ENCODE peak calls at places on chromosome 15, in ten cellular contexts. G, T, A, D, O, K, Y, U, R and Z are unnamed samples. For H3K4me1, the result is how much of the 10 kb centered on the place peaks cover.

GRCh38 chr15:97235285-97235985 is 725.1 kb upstream of the ARRDC4 start:
- DNase-seq in G (no peak), T (no peak), A (peak), D (no peak), O (peak), K (peak), Y (no peak), U (peak), R (no peak), Z (no peak)

GRCh38 chr15:61500951-61501350 is 271.8 kb upstream of the RORA start:
- DNase-seq in G (no peak), T (no peak), A (no peak), D (no peak), O (no peak), K (no peak), Y (no peak), U (no peak), R (no peak), Z (no peak)

GRCh38 chr15:39207532-39208115 is 373.3 kb upstream of the THBS1 start:
- DNase-seq in G (no peak), T (no peak), A (no peak), D (no peak), O (no peak), K (no peak), Y (no peak), U (no peak), R (no peak), Z (no peak)

GRCh38 chr15:63491979-63492378 is 12.4 kb upstream of the USP3 start:
- DNase-seq in G (no peak), T (no peak), A (no peak), D (no peak), O (no peak), K (peak), Y (no peak), U (no peak), R (no peak), Z (no peak)

GRCh38 chr15:23686466-23687142 is 501 bp downstream of the NDN start:
- DNase-seq in G (peak), T (no peak), A (peak), D (no peak), O (no peak), K (peak), Y (no peak), U (no peak), R (no peak), Z (no peak)

GRCh38 chr15:82129769-82130168 is 84.0 kb upstream of the MEX3B start:
- DNase-seq in G (no peak), T (no peak), A (no peak), D (no peak), O (no peak), K (peak), Y (no peak), U (no peak), R (no peak), Z (no peak)

GRCh38 chr15:92807971-92808571 is 92.1 kb upstream of the CHD2 start:
- DNase-seq in G (no peak), T (no peak), A (peak), D (no peak), O (peak), K (no peak), Y (no peak), U (no peak), R (no peak), Z (no peak)

GRCh38 chr15:48459571-48460461 is 128.6 kb downstream of the DUT start:
- DNase-seq in G (no peak), T (no peak), A (peak), D (no peak), O (no peak), K (peak), Y (no peak), U (no peak), R (no peak), Z (no peak)

GRCh38 chr15:63045438-63046278 is 3.1 kb downstream of the TPM1 start:
- DNase-seq in G (no peak), T (no peak), A (peak), D (no peak), O (no peak), K (peak), Y (no peak), U (no peak), R (no peak), Z (no peak)

GRCh38 chr15:76060098-76060989 is 559 bp downstream of the TMEM266 start:
- DNase-seq in G (no peak), T (no peak), A (peak), D (no peak), O (no peak), K (no peak), Y (no peak), U (peak), R (no peak), Z (no peak)

GRCh38 chr15:93770788-93771187 is 460.6 kb upstream of the MCTP2 start:
- DNase-seq in G (no peak), T (no peak), A (no peak), D (no peak), O (no peak), K (no peak), Y (no peak), U (no peak), R (no peak), Z (no peak)

GRCh38 chr15:51737538-51738305 is at the start of gene LYSMD2:
- DNase-seq in G (peak), T (peak), A (peak), D (no peak), O (peak), K (peak), Y (peak), U (peak), R (peak), Z (no peak)

GRCh38 chr15:71349736-71350515 is 234.7 kb downstream of the THSD4 start:
- DNase-seq in G (no peak), T (no peak), A (no peak), D (no peak), O (no peak), K (no peak), Y (no peak), U (no peak), R (no peak), Z (no peak)

GRCh38 chr15:87669846-87670245 is 586.7 kb downstream of the NTRK3 start:
- DNase-seq in G (no peak), T (no peak), A (no peak), D (no peak), O (no peak), K (no peak), Y (no peak), U (no peak), R (no peak), Z (no peak)

GRCh38 chr15:99749386-99749785 is 16.1 kb upstream of the LYSMD4 start:
- DNase-seq in G (no peak), T (peak), A (no peak), D (no peak), O (peak), K (no peak), Y (no peak), U (no peak), R (no peak), Z (no peak)

GRCh38 chr15:81303241-81304225 is 20.4 kb downstream of the STARD5 start:
- DNase-seq in G (no peak), T (no peak), A (no peak), D (no peak), O (no peak), K (no peak), Y (no peak), U (no peak), R (no peak), Z (no peak)

GRCh38 chr15:25717861-25718504 is 145.1 kb downstream of the ATP10A start:
- DNase-seq in G (no peak), T (peak), A (no peak), D (peak), O (no peak), K (no peak), Y (no peak), U (no peak), R (no peak), Z (no peak)
- H3K4me3 ChIP-seq in G (no peak), T (no peak), A (no peak), D (peak), O (no peak), K (no peak), Y (no peak), U (no peak), R (no peak), Z (no peak)

GRCh38 chr15:68809517-68809916 is 11.2 kb downstream of the ANP32A start:
- DNase-seq in G (no peak), T (peak), A (no peak), D (no peak), O (no peak), K (no peak), Y (no peak), U (no peak), R (no peak), Z (no peak)
- H3K4me1 ChIP-seq in G (under half), T (under half), A (under half), D (under half), O (under half), K (under half), Y (half or more), U (under half), R (half or more), Z (under half)

GRCh38 chr15:66706225-66706732 is 4.2 kb downstream of the SMAD6 start:
- DNase-seq in G (no peak), T (no peak), A (peak), D (no peak), O (peak), K (peak), Y (no peak), U (no peak), R (no peak), Z (no peak)
- H3K4me3 ChIP-seq in G (peak), T (peak), A (no peak), D (peak), O (no peak), K (peak), Y (no peak), U (no peak), R (peak), Z (no peak)

GRCh38 chr15:101084801-101085200 is 165.6 kb downstream of the LRRK1 start:
- DNase-seq in G (no peak), T (no peak), A (no peak), D (no peak), O (no peak), K (no peak), Y (no peak), U (no peak), R (no peak), Z (no peak)

GRCh38 chr15:101086394-101087171 is 165.3 kb downstream of the CHSY1 start:
- DNase-seq in G (no peak), T (no peak), A (no peak), D (no peak), O (no peak), K (no peak), Y (no peak), U (no peak), R (no peak), Z (no peak)

GRCh38 chr15:101087172-101087769 is 164.6 kb downstream of the CHSY1 start:
- DNase-seq in G (no peak), T (no peak), A (no peak), D (no peak), O (no peak), K (no peak), Y (no peak), U (no peak), R (no peak), Z (no peak)

GRCh38 chr15:101083336-101084045 is 164.3 kb downstream of the LRRK1 start:
- DNase-seq in G (no peak), T (no peak), A (no peak), D (no peak), O (no peak), K (no peak), Y (no peak), U (no peak), R (no peak), Z (no peak)

GRCh38 chr15:101085311-101085700 is 166.1 kb downstream of the LRRK1 start:
- DNase-seq in G (no peak), T (no peak), A (no peak), D (no peak), O (no peak), K (no peak), Y (no peak), U (no peak), R (no peak), Z (no peak)
- H3K4me1 ChIP-seq in G (under half), T (under half), A (under half), D (under half), O (under half), K (under half), Y (under half), U (under half), R (under half), Z (under half)

GRCh38 chr15:84819291-84819768 is 2.2 kb downstream of the ALPK3 start:
- DNase-seq in G (no peak), T (no peak), A (peak), D (no peak), O (no peak), K (no peak), Y (no peak), U (no peak), R (peak), Z (no peak)
- H3K4me3 ChIP-seq in G (peak), T (peak), A (peak), D (peak), O (no peak), K (no peak), Y (no peak), U (no peak), R (peak), Z (no peak)

DNA sequence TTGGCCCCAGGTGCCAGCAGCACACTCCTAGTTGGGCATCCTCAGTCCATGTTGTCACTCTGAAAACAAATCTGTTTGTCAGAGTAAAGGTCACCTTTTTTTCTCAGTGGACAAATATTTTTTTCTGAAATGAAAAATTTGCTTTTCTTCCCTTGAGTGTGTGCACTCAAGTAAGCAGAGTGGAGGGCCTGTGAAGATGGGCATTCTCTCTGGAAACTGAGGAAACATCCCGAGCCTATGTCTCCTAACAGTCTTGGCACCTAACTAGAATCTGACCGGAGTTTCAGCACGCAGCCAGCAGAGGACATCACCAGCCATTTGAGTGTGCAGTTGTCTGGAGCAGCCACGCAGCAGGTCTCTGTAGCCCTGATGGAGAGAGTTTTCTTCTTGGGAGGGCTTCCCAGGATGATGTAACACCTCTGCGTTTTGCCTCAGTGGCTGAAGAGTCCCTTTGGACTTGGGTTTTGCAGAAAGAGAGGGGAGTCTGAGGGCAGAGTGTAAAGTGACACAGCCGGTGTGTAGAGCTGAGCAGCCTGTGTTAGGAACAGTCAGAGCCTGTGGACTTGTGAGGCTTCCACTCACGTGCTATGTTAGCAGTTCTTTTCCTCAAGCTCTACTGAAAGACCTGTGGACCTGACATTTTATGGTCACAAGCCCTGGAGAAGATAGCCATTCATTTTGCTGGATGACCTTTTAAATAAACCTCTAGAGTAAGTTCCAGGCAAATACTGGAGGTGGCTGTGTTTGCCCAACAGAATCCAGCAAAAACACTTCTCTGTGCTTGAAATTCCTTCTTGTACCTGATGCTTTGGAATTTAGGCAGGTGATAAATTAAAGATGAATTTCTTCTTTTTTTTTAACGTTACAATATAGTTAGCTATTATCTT is 51.6 kb downstream of the ABHD2 start:
- DNase-seq in G (no peak), T (no peak), A (no peak), D (no peak), O (no peak), K (peak), Y (no peak), U (no peak), R (no peak), Z (no peak)
- H3K4me1 ChIP-seq in G (under half), T (under half), A (under half), D (half or more), O (under half), K (under half), Y (under half), U (under half), R (half or more), Z (under half)

GRCh38 chr15:74398183-74398582 is 30.7 kb upstream of the CYP11A1 start:
- DNase-seq in G (no peak), T (no peak), A (no peak), D (no peak), O (no peak), K (no peak), Y (no peak), U (no peak), R (no peak), Z (no peak)
- H3K4me3 ChIP-seq in G (no peak), T (no peak), A (no peak), D (no peak), O (no peak), K (no peak), Y (no peak), U (no peak), R (no peak), Z (no peak)

DNA sequence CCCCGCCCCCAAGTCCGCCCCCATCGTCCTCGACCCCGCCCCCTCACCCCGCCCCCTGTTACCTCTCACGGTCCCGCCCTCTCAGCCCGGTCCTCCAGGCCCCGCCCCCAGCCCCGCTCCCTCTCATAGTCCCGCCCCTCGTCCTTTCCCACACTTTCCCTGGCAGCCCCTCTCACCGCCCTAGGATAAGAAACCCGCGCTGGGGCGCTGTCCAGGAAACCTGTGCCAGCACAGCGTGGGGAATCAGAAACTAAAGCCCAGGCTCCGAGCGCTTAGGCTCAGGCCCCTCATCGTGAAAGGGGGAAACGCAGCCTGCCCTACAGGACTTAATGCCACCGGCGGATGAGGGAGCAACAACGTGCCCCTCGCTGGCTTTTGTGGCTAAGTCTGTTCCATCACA is 20.9 kb downstream of the TRPM1 start:
- DNase-seq in G (peak), T (peak), A (peak), D (no peak), O (peak), K (peak), Y (peak), U (no peak), R (peak), Z (no peak)
- H3K4me1 ChIP-seq in G (under half), T (under half), A (under half), D (under half), O (under half), K (under half), Y (under half), U (half or more), R (under half), Z (half or more)